ENCODE peak calls at places on chromosomes 1 and 21, in seven cellular contexts. X is aorta; I is pancreas; E is CD4-positive, alpha-beta memory T cell; N is fibroblast of lung; T is prostate gland; Y is SJSA1. F is an unnamed sample.

GRCh38 chr21:32515869-32516268 is 69.5 kb downstream of the TCP10L start:
- DNase-seq in E (no peak), N (peak; percentile 68), T (no peak), I (no peak), X (no peak), Y (no peak), F (no peak)

GRCh38 chr1:39653546-39654031 is 14.1 kb upstream of the HEYL start:
- DNase-seq in X (peak; percentile 90), E (peak; percentile 71), I (peak; percentile 85), N (peak; percentile 82), Y (peak; percentile 76), T (peak; percentile 77), F (peak; percentile 46)

GRCh38 chr1:51750218-51750617 is 128.3 kb downstream of the NRDC start:
- DNase-seq in X (no peak), I (no peak), N (peak; percentile 35), Y (no peak), E (no peak), T (no peak), F (no peak)

GRCh38 chr1:206776239-206776638 is 3.9 kb upstream of the IL10 start:
- DNase-seq in E (no peak), I (no peak), N (peak; percentile 9), X (no peak), T (peak; percentile 79), Y (no peak), F (no peak)

GRCh38 chr1:64598100-64598571 is 128.2 kb downstream of the CACHD1 start:
- DNase-seq in Y (no peak), N (peak; percentile 15), T (no peak), I (no peak), E (no peak), X (no peak), F (no peak)

GRCh38 chr1:192803501-192803900 is 5.3 kb upstream of the RGS2 start:
- DNase-seq in E (no peak), I (no peak), N (no peak), T (no peak), Y (no peak), X (no peak), F (no peak)

GRCh38 chr1:1600861-1601563 is 1.1 kb upstream of the FNDC10 start:
- DNase-seq in N (no peak), E (no peak), X (no peak), Y (no peak), T (no peak), I (peak; percentile 71), F (no peak)

GRCh38 chr1:89980605-89981004 is 14.3 kb upstream of the ZNF326 start:
- DNase-seq in X (no peak), I (no peak), E (no peak), Y (no peak), N (no peak), T (no peak), F (no peak)

GRCh38 chr1:44268054-44268453 is 54.8 kb downstream of the DMAP1 start:
- DNase-seq in E (no peak), N (no peak), Y (no peak), T (no peak), I (no peak), X (no peak), F (no peak)

GRCh38 chr1:65964123-65964522 is 171.4 kb downstream of the PDE4B start:
- DNase-seq in T (no peak), N (no peak), Y (no peak), E (no peak), I (no peak), X (no peak), F (no peak)

DNA sequence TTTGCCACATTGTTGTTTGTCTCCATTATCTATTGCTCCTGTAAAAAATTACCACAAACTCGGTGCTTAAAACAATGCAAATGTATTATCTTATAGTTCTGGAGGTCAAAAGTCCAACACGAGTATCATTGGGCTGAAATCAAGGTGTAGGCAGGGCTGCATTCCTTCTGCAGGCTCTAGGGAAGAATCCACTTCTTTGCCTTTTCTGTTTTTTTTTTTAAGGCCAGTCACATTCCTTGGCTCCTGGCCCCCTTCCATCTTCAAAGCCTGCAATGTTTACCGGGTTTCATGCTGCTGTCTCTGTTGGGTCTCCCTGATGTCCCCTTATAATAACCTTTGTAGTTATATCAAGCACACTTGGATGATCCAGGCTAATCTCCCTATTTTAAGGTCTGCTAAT is 212.7 kb downstream of the PTBP2 start:
- DNase-seq in I (no peak), T (no peak), N (no peak), E (no peak), Y (no peak), X (no peak), F (no peak)
- H3K9me3 ChIP-seq in I (no peaks in the 10 kb centered on the region), T (no peaks in the 10 kb centered on the region), N (no peaks in the 10 kb centered on the region), E (no peaks in the 10 kb centered on the region), Y (no peaks in the 10 kb centered on the region), X (no peaks in the 10 kb centered on the region), F (no peaks in the 10 kb centered on the region)

DNA sequence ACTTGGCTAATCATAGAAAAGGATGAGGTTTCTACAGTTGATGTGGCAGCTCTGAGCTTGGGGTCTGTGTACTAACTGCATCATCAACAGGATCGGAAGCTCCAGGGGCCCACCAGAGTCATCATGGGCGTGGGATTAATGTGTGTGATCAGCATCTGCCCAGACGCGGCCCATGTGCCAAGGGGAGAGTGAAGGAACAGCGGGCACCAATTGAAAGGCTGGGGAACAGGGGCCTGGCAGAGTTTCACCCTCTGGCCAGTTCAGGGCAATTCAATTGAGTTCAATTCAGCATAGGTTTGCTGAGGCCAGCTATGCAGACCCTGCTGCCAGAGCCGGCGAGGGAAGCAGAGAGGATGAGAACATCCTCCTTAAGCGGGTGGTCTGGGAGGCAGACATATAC is 260.0 kb upstream of the AJAP1 start:
- DNase-seq in X (no peak), I (no peak), Y (no peak), N (no peak), E (no peak), T (no peak), F (no peak)
- H3K9me3 ChIP-seq in X (peaks cover 2% of the 10 kb centered on the region), I (no peaks in the 10 kb centered on the region), Y (peaks cover 4% of the 10 kb centered on the region), N (no peaks in the 10 kb centered on the region), E (no peaks in the 10 kb centered on the region), T (no peaks in the 10 kb centered on the region), F (no peaks in the 10 kb centered on the region)

GRCh38 chr1:118459871-118460270 is 274.8 kb upstream of the SPAG17 start:
- DNase-seq in Y (no peak), T (no peak), X (no peak), N (no peak), E (no peak), I (no peak), F (no peak)
- H3K9me3 ChIP-seq in Y (no peaks in the 10 kb centered on the region), T (no peaks in the 10 kb centered on the region), X (peaks cover 3% of the 10 kb centered on the region), N (no peaks in the 10 kb centered on the region), E (no peaks in the 10 kb centered on the region), I (no peaks in the 10 kb centered on the region), F (peaks cover 6% of the 10 kb centered on the region)

DNA sequence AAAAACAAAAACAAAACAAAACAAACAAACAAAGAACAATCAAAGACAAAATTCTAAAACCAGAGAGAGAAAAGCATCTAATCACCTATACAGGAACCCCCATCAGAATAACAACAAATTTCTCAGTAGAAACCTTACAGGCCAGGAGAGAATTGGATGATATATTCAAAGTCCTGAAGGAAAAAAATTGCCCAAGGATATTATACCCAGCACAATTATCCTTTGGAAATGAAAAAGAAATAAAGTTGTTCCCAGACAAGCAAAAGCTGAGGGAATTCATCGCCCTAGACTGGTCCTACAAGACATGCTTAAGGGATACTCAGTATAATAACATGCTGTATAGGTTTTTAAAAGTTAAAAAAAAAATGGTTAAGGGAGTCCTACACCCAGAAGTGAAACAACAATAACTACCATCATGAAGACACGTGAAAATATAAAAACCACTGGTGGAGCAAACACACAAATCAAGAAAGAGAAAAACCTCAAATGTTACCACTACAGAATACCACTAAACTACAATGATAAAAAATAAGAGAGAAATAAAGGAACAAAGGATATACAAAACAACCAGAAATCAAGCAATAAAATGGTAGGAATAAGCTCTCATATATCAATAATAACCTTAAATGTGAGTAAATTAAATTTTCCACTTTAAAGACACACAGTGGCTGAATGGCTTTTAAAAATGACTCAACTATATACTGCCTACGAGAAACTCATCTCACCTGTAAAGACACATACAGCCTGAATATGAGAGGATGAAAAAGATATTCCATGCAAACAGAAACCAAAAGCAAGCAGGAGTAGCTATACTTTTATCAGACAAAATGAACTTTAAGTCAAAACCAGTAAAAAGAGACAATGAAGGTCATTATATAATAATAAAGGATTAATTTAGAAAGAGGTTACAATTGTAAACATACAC is 121.9 kb downstream of the ACBD6 start:
- DNase-seq in I (no peak), E (no peak), X (no peak), Y (no peak), T (no peak), N (no peak), F (no peak)
- H3K9me3 ChIP-seq in I (no peaks in the 10 kb centered on the region), E (no peaks in the 10 kb centered on the region), X (peaks cover 3% of the 10 kb centered on the region), Y (peaks cover 20% of the 10 kb centered on the region), T (no peaks in the 10 kb centered on the region), N (no peaks in the 10 kb centered on the region), F (peaks cover 14% of the 10 kb centered on the region)

GRCh38 chr1:246987083-246987690 is 20.7 kb downstream of the ZNF695 start:
- DNase-seq in Y (no peak), N (no peak), E (no peak), T (no peak), X (no peak), I (no peak), F (no peak)
- H3K9me3 ChIP-seq in Y (peaks cover 37% of the 10 kb centered on the region), N (no peaks in the 10 kb centered on the region), E (no peaks in the 10 kb centered on the region), T (no peaks in the 10 kb centered on the region), X (peaks cover 11% of the 10 kb centered on the region), I (peaks cover 5% of the 10 kb centered on the region), F (peaks cover 8% of the 10 kb centered on the region)

GRCh38 chr1:227635596-227635995 is 72.2 kb downstream of the ZNF678 start:
- DNase-seq in I (no peak), X (no peak), T (no peak), Y (no peak), E (no peak), N (no peak), F (no peak)

DNA sequence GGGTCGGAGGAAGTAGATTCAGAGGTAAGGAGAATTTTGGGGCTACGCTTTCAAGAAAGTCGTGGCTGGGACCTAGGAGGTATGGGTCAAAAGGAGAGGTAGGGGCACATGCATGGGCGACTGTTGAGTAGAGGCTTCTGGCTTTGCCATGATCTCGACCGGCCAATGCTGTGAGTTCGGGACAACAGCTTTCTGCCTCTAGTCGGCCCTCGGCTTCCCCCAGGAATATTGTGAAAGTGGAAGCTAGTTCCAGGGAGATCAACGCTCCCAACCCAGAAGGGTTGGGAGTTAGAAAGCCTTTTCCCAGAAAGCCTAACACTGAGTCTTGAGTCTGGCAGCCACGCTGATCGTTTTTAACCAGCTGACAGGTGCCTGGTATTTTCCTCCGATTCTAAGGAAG is 69.0 kb downstream of the ZNF678 start:
- DNase-seq in N (no peak), Y (no peak), I (no peak), X (no peak), T (no peak), E (no peak), F (no peak)
- H3K9me3 ChIP-seq in N (no peaks in the 10 kb centered on the region), Y (peaks cover 11% of the 10 kb centered on the region), I (no peaks in the 10 kb centered on the region), X (peaks cover 35% of the 10 kb centered on the region), T (no peaks in the 10 kb centered on the region), E (no peaks in the 10 kb centered on the region), F (peaks cover 12% of the 10 kb centered on the region)

GRCh38 chr21:45584786-45585185 is 42.5 kb upstream of the SLC19A1 start:
- DNase-seq in E (no peak), I (no peak), X (peak; percentile 19), T (no peak), N (no peak), Y (peak; percentile 25), F (no peak)
- H3K9me3 ChIP-seq in E (no peaks in the 10 kb centered on the region), I (no peaks in the 10 kb centered on the region), X (peaks cover 16% of the 10 kb centered on the region), T (no peaks in the 10 kb centered on the region), N (no peaks in the 10 kb centered on the region), Y (peaks cover 29% of the 10 kb centered on the region), F (no peaks in the 10 kb centered on the region)

DNA sequence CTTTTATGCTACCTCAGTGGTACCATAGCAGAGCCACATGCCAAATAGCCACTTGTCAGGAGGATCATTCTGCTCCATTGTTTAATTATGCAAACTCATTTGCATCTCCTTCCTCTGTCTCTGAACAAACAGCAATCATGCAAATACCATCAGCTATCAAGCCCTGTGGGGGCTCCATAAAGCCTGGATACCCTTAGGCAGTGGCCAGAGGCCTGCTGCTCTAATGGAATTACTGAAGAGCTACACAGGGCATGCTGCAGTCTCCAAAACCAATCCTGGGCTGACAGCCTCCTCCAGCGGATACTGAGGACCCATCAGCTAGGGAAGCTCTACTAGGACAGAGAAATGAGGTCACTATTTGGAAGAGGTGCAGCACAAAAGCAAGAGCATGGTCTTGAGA is 376.3 kb downstream of the KCNH1 start:
- DNase-seq in T (no peak), E (no peak), X (no peak), Y (no peak), N (no peak), I (no peak), F (no peak)
- H3K9me3 ChIP-seq in T (no peaks in the 10 kb centered on the region), E (no peaks in the 10 kb centered on the region), X (peaks cover 7% of the 10 kb centered on the region), Y (no peaks in the 10 kb centered on the region), N (no peaks in the 10 kb centered on the region), I (no peaks in the 10 kb centered on the region), F (no peaks in the 10 kb centered on the region)

F was measured in T-helper 17 cell.